ENCODE peak calls at places on chromosome 15, in seven cellular contexts. B is HCT116, A is GM12878, I is SK-N-SH, V is K562, T is H1, P is HepG2. Z is an unnamed sample.

GRCh38 chr15:40149339-40149738 is 11.5 kb upstream of the BUB1B start:
- DNase-seq in A (no peak), T (no peak), V (no peak), I (no peak), B (no peak), P (no peak), Z (no peak)

GRCh38 chr15:95449229-95449628 is 881.3 kb upstream of the NR2F2 start:
- DNase-seq in V (no peak), T (no peak), B (no peak), A (no peak), I (no peak), P (no peak), Z (no peak)

GRCh38 chr15:32659340-32659831 is 17.9 kb downstream of the SCG5 start:
- DNase-seq in A (no peak), B (no peak), P (peak), I (peak), T (no peak), V (no peak), Z (peak)

GRCh38 chr15:33226559-33227181 is 32.2 kb upstream of the FMN1 start:
- DNase-seq in I (peak), T (no peak), B (peak), V (no peak), A (peak), P (no peak), Z (peak)

GRCh38 chr15:74238984-74239645 is 3.0 kb downstream of the CCDC33 start:
- DNase-seq in P (no peak), A (no peak), I (peak), V (no peak), B (no peak), T (no peak), Z (no peak)

GRCh38 chr15:71780349-71780976 is 29.9 kb upstream of the NR2E3 start:
- DNase-seq in V (peak), P (peak), I (peak), B (no peak), A (peak), T (peak), Z (peak)

GRCh38 chr15:42065478-42065877 is 28.9 kb downstream of the PLA2G4D start:
- DNase-seq in P (no peak), I (no peak), B (no peak), T (no peak), A (no peak), V (no peak), Z (no peak)

GRCh38 chr15:88954431-88955277 is 41.5 kb upstream of the MFGE8 start:
- DNase-seq in V (no peak), I (no peak), B (no peak), T (no peak), P (no peak), A (no peak), Z (no peak)

GRCh38 chr15:37856109-37856508 is 78.3 kb upstream of the TMCO5A start:
- DNase-seq in I (no peak), P (no peak), T (no peak), B (no peak), A (no peak), V (no peak), Z (no peak)

GRCh38 chr15:97350813-97351212 is 609.7 kb upstream of the ARRDC4 start:
- DNase-seq in T (no peak), I (no peak), V (no peak), A (no peak), B (no peak), P (no peak), Z (no peak)

GRCh38 chr15:47466357-47466756 is 250.9 kb upstream of the SEMA6D start:
- DNase-seq in B (no peak), I (no peak), A (no peak), V (no peak), P (no peak), T (no peak), Z (peak)

GRCh38 chr15:47460775-47461174 is 256.5 kb upstream of the SEMA6D start:
- DNase-seq in A (no peak), P (no peak), B (no peak), I (no peak), V (no peak), T (no peak), Z (no peak)

DNA sequence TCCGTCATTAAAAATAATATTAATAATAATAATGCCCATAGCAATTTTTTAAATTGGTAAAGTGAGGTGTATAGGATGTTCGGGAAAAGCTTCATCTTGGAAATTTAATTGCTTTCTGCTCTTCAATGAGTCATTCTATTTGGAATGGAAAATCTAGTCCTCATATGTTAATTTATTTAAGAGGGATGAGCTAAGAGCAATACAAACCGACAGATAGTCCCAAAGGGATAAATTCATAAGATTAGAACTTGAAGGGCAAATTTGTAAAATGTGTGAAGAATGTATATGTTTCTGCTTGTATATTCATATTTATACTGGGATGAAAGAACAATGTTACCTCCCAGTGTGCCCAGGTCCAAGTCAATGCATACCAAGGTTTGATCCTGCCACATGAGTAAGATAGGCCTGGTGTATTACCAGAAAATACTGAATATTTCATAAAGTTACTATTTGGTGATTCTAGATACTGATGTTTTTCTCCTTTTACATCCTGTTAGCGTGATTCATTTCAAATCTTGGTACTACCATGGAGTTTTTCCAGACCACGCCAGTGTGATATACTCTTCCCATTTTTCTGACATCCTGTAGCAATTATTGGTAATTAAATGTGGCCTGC is 255.6 kb upstream of the SEMA6D start:
- DNase-seq in I (no peak), T (no peak), B (no peak), V (no peak), A (no peak), P (no peak), Z (no peak)
- TF ChIP-seq JUND in I (no peak), T (no peak), B (no peak), V (no peak), A (no peak), P (no peak), Z (no peak)

GRCh38 chr15:69758291-69758771 is 305.7 kb downstream of the RPLP1 start:
- DNase-seq in T (no peak), V (no peak), I (no peak), B (no peak), P (no peak), A (no peak), Z (peak)
- TF ChIP-seq JUND in T (no peak), V (no peak), I (no peak), B (no peak), P (no peak), A (no peak), Z (no peak)

GRCh38 chr15:29670945-29671307 is 151.3 kb downstream of the TJP1 start:
- DNase-seq in T (no peak), B (no peak), I (no peak), P (peak), A (no peak), V (no peak), Z (no peak)
- TF ChIP-seq JUND in T (no peak), B (no peak), I (peak), P (no peak), A (no peak), V (no peak), Z (no peak)

GRCh38 chr15:76905013-76905839 is at the start of gene SCAPER:
- DNase-seq in I (peak), A (peak), P (peak), T (peak), V (peak), B (peak), Z (peak)

GRCh38 chr15:76903251-76903681 is 1.9 kb downstream of the SCAPER start:
- DNase-seq in P (peak), T (no peak), V (no peak), I (peak), A (peak), B (peak), Z (no peak)

GRCh38 chr15:76905855-76906254 is 715 bp upstream of the SCAPER start:
- DNase-seq in I (peak), B (no peak), A (no peak), V (no peak), T (no peak), P (no peak), Z (no peak)

GRCh38 chr15:76901965-76902364 is 3.2 kb downstream of the SCAPER start:
- DNase-seq in B (no peak), I (no peak), A (no peak), V (no peak), P (no peak), T (no peak), Z (no peak)

GRCh38 chr15:76904461-76905012 is 603 bp downstream of the SCAPER start:
- DNase-seq in P (peak), A (no peak), B (no peak), I (peak), T (no peak), V (no peak), Z (no peak)
- TF ChIP-seq JUND in P (no peak), A (no peak), B (no peak), I (no peak), T (no peak), V (no peak), Z (no peak)

DNA sequence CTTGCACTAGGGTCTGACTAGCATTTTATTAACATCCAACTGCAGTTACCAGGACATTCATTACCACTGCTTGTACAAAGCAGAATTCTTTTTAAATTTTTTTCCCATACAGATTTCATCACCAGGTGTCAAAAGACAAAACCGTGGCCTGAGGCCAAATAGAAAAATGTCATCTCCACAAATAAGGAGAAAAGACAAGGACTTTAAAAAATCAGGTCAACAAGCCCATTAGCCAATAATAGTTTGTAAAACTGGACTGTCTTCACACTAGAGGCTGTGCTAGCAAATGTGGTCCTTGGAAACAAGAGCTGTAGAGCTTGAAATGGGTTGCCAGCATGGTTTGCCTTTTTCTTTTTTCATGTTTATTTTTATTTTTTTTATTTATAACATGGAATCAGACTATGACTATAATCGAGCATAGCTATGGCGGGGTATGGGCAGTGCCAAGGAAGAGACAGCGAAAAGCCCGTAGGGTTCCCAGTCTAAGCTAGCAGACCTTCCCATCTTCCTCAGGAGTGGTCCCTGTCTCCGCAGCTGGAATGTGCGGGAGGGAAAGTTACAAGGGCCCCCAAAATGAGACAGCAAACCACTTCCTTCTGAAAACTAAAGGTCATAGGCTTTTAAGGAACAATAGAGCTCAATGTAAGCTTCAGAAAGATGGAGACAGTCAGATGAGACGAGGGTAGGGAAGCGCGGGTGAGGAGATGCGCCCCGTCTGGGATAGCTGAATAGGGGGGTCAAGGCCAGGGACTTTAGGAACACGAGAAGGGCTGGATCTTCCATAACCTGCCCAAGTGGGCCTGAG is 1.5 kb downstream of the PTPN9 start:
- DNase-seq in P (no peak), B (no peak), T (no peak), I (peak), V (no peak), A (no peak), Z (no peak)
- TF ChIP-seq JUND in P (no peak), B (no peak), T (no peak), I (no peak), V (no peak), A (no peak), Z (no peak)

GRCh38 chr15:60134609-60135008 is 130.5 kb downstream of the FOXB1 start:
- DNase-seq in P (no peak), A (no peak), I (peak), B (no peak), V (no peak), T (no peak), Z (peak)

GRCh38 chr15:60138397-60138968 is 134.4 kb downstream of the FOXB1 start:
- DNase-seq in B (no peak), T (no peak), V (no peak), P (no peak), I (no peak), A (no peak), Z (no peak)

GRCh38 chr15:60135961-60136360 is 131.8 kb downstream of the FOXB1 start:
- DNase-seq in T (no peak), V (no peak), A (no peak), P (no peak), B (no peak), I (no peak), Z (no peak)

GRCh38 chr15:60137711-60138396 is 133.7 kb downstream of the FOXB1 start:
- DNase-seq in I (no peak), T (no peak), P (no peak), V (no peak), A (no peak), B (no peak), Z (no peak)
- TF ChIP-seq JUND in I (no peak), T (no peak), P (no peak), V (no peak), A (no peak), B (no peak), Z (no peak)

GRCh38 chr15:60703196-60703933 is 224.4 kb upstream of the ICE2 start:
- DNase-seq in I (no peak), P (no peak), T (no peak), B (no peak), A (no peak), V (no peak), Z (no peak)

GRCh38 chr15:60695713-60696522 is 217.0 kb upstream of the ICE2 start:
- DNase-seq in T (no peak), P (no peak), A (no peak), I (no peak), B (no peak), V (no peak), Z (no peak)

GRCh38 chr15:60701261-60702019 is 222.5 kb upstream of the ICE2 start:
- DNase-seq in P (no peak), I (no peak), T (no peak), B (no peak), V (no peak), A (no peak), Z (no peak)

GRCh38 chr15:60696523-60696859 is 217.5 kb upstream of the ICE2 start:
- DNase-seq in B (no peak), V (no peak), I (no peak), P (no peak), A (no peak), T (no peak), Z (no peak)

GRCh38 chr15:60699845-60700244 is 220.9 kb upstream of the ICE2 start:
- DNase-seq in P (no peak), A (no peak), T (no peak), V (no peak), B (no peak), I (no peak), Z (no peak)
- TF ChIP-seq JUND in P (no peak), A (no peak), T (no peak), V (no peak), B (no peak), I (no peak), Z (no peak)

GRCh38 chr15:63504247-63504978 is at the start of gene USP3:
- DNase-seq in A (no peak), I (peak), B (peak), P (peak), V (peak), T (peak), Z (peak)

GRCh38 chr15:63505842-63506222 is 1.4 kb downstream of the USP3 start:
- DNase-seq in V (no peak), I (no peak), A (no peak), T (no peak), P (no peak), B (no peak), Z (no peak)

GRCh38 chr15:63503739-63504246 is 600 bp upstream of the USP3 start:
- DNase-seq in B (peak), P (peak), I (peak), T (no peak), A (no peak), V (peak), Z (no peak)

GRCh38 chr15:63506537-63507035 is 2.2 kb downstream of the USP3 start:
- DNase-seq in T (no peak), V (no peak), P (peak), A (no peak), I (no peak), B (no peak), Z (no peak)

DNA sequence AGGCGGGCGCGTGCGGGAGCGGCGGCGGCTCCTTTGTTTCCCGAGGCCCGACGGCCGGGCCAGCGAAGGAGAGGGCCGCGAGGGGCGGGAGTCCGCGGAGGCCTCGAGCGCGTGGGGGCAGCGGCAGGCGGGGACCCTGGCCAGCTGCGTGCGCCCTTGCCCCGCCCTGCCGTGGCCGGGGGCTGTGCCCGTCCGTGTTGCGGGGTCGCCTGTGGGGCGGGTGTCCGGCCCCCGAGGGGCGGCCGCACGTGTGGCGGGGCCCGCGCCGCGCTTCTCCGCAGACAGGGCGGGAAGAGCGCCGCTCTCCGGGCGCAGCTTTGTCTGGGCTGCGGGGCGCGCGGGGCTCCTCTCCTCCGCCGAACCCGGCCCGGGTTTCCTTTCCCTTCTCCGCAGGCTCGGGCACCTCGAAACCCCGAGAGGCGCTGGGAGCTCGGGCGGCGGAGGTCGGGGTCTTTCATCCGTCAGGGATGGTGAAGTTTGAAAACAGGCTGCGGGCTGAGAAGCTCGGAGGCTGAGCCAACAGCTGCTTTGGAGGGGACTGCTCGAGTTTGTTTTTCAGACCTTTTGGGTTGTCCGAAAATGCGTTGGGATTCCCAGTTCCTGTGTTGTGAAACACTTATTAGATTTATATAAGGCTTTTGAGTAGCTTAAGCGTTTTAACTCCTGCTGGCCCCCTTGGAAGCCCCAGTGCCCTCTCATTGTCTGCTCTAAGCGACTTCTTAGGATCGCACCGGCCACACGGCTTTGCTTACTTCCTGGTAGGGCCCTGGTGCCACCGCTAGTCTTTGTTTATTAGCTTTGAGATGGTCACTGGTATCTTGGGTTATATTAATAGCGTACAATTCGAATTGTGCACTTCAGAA is 817 bp downstream of the USP3 start:
- DNase-seq in I (peak), T (no peak), A (no peak), P (peak), V (peak), B (no peak), Z (peak)
- TF ChIP-seq JUND in I (no peak), T (no peak), A (no peak), P (no peak), V (no peak), B (no peak), Z (no peak)

Z was measured in T47D.